ENCODE peak calls at places on chromosomes 16 and 17, in four cellular contexts. One of them, this sample, is unnamed. For H3K36me3, the result is how much of the 10 kb centered on the place peaks cover.

GRCh38 chr17:77163001-77163400 is 22.2 kb downstream of the SEC14L1 start:
- DNase-seq in BJ: no peak
- DNase-seq in colonic mucosa: peak
- DNase-seq in spleen: no peak
- DNase-seq in this sample: peak

GRCh38 chr17:28524476-28525415 is 18.6 kb downstream of the FOXN1 start:
- DNase-seq in BJ: peak
- DNase-seq in colonic mucosa: peak
- DNase-seq in spleen: no peak
- DNase-seq in this sample: peak

GRCh38 chr17:35006961-35007360 is 26.6 kb downstream of the LIG3 start:
- DNase-seq in BJ: no peak
- DNase-seq in colonic mucosa: no peak
- DNase-seq in spleen: no peak
- DNase-seq in this sample: no peak

GRCh38 chr17:42458497-42459255 is at the start of gene ATP6V0A1:
- DNase-seq in BJ: no peak
- DNase-seq in colonic mucosa: peak
- DNase-seq in spleen: peak
- DNase-seq in this sample: peak

GRCh38 chr17:31693433-31694210 is 165.4 kb downstream of the COPRS start:
- DNase-seq in BJ: no peak
- DNase-seq in colonic mucosa: no peak
- DNase-seq in spleen: no peak
- DNase-seq in this sample: no peak

GRCh38 chr17:4186244-4186920 is 43.4 kb downstream of the CYB5D2 start:
- DNase-seq in BJ: no peak
- DNase-seq in colonic mucosa: no peak
- DNase-seq in spleen: no peak
- DNase-seq in this sample: no peak

GRCh38 chr16:19853973-19854876 is 30.4 kb downstream of the GPRC5B start:
- DNase-seq in BJ: no peak
- DNase-seq in colonic mucosa: no peak
- DNase-seq in spleen: no peak
- DNase-seq in this sample: no peak

GRCh38 chr16:87724490-87725291 is 41.1 kb downstream of the KLHDC4 start:
- DNase-seq in BJ: no peak
- DNase-seq in colonic mucosa: no peak
- DNase-seq in spleen: no peak
- DNase-seq in this sample: no peak

GRCh38 chr16:64297863-64298579 is 823.8 kb downstream of the CDH11 start:
- DNase-seq in BJ: no peak
- DNase-seq in colonic mucosa: no peak
- DNase-seq in spleen: no peak
- DNase-seq in this sample: no peak

GRCh38 chr17:60534010-60534555 is 8.0 kb upstream of the APPBP2 start:
- DNase-seq in BJ: no peak
- DNase-seq in colonic mucosa: no peak
- DNase-seq in spleen: no peak
- DNase-seq in this sample: no peak

GRCh38 chr17:38825762-38826247 is 684 bp upstream of the CWC25 start:
- DNase-seq in BJ: no peak
- DNase-seq in colonic mucosa: no peak
- DNase-seq in spleen: no peak
- DNase-seq in this sample: no peak

GRCh38 chr17:49494937-49495841 is at the start of gene NGFR:
- DNase-seq in BJ: no peak
- DNase-seq in colonic mucosa: peak
- DNase-seq in spleen: peak
- DNase-seq in this sample: peak

GRCh38 chr17:40515491-40516041 is 14.1 kb upstream of the TNS4 start:
- DNase-seq in BJ: no peak
- DNase-seq in colonic mucosa: no peak
- DNase-seq in spleen: peak
- DNase-seq in this sample: no peak

GRCh38 chr17:81198826-81199481 is 23.8 kb downstream of the CEP131 start:
- DNase-seq in BJ: no peak
- DNase-seq in colonic mucosa: no peak
- DNase-seq in spleen: no peak
- DNase-seq in this sample: no peak

GRCh38 chr17:71111945-71112344 is 942.6 kb downstream of the KCNJ2 start:
- DNase-seq in BJ: no peak
- DNase-seq in colonic mucosa: no peak
- DNase-seq in spleen: no peak
- DNase-seq in this sample: no peak

GRCh38 chr17:20230924-20231323 is 221.8 kb downstream of the SPECC1 start:
- DNase-seq in BJ: no peak
- DNase-seq in colonic mucosa: no peak
- DNase-seq in spleen: no peak
- DNase-seq in this sample: no peak

DNA sequence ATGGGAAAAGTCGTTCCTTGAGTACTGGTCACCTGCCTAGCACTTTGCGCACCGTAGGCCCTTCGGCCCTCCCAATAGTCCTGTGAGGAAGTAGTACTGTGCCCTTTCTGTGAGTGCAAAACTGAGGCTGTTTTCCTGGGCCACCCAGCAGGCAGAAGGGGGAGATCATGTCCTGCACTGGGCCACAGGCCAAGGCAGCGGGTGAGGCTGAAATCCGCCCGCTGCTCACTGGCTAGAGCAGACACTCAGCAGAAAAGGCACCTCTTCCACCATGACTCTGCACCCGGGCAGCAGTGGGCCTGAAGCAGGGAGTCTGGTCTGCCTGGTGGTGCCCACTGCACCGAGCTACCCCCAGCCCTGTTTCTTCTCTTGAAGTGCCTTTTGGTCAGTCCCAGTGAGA is 20.2 kb downstream of the METTL22 start:
- DNase-seq in BJ: no peak
- DNase-seq in colonic mucosa: no peak
- DNase-seq in spleen: peak
- DNase-seq in this sample: no peak
- H3K36me3 ChIP-seq in BJ: under half
- H3K36me3 ChIP-seq in colonic mucosa: under half
- H3K36me3 ChIP-seq in spleen: half or more
- H3K36me3 ChIP-seq in this sample: under half

GRCh38 chr16:11667824-11668589 is at the start of gene SNN:
- DNase-seq in BJ: no peak
- DNase-seq in colonic mucosa: peak
- DNase-seq in spleen: peak
- DNase-seq in this sample: peak

GRCh38 chr16:11667221-11667823 is 933 bp upstream of the SNN start:
- DNase-seq in BJ: no peak
- DNase-seq in colonic mucosa: no peak
- DNase-seq in spleen: peak
- DNase-seq in this sample: no peak

GRCh38 chr16:11669380-11670146 is 1.3 kb downstream of the SNN start:
- DNase-seq in BJ: no peak
- DNase-seq in colonic mucosa: no peak
- DNase-seq in spleen: peak
- DNase-seq in this sample: peak

GRCh38 chr16:11670171-11671131 is 2.2 kb downstream of the SNN start:
- DNase-seq in BJ: no peak
- DNase-seq in colonic mucosa: no peak
- DNase-seq in spleen: peak
- DNase-seq in this sample: no peak

DNA sequence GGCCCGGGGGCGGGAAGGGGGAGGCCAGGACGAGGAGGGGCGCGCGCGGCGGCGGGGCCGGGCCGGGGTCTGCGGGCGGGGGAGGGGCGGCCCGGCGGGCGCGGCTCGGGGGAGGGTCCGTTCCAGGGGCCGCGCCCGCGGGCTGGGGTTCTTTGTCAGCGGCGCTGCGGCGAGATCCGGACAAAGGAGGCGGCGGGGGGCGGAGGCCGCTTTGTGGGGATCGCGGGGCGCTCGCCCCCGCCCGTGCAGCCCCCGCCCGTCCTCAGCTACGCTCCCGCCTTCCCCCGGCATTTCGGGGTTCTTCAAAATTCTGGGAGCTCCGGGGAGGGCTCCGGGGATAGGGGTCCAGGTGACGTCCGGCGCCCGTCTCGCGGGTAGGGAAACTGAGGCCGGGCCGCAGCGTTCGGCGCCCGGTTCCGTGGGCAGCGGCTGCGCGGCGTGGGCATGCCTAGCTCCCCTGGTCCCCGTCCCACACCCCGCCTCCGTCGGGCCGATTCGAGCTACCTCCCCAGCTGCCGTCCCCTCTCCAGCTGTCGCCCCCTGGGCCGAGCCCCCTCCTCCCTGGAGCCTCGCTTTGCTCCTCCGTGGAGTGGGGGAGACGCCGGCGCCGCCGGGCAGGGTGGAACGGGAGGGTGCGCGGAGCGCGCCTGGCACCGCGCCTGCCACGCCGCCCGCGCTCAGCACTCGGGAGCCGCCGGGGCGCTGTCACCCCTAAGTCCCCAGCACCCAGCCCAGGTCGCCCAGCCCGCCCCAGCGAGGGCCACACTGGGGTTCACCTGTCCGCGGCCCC is 530 bp downstream of the SNN start:
- DNase-seq in BJ: no peak
- DNase-seq in colonic mucosa: no peak
- DNase-seq in spleen: peak
- DNase-seq in this sample: peak
- H3K4me3 ChIP-seq in BJ: peak
- H3K4me3 ChIP-seq in colonic mucosa: peak
- H3K4me3 ChIP-seq in spleen: peak
- H3K4me3 ChIP-seq in this sample: peak

GRCh38 chr17:8141741-8142140 is 10.5 kb downstream of the PER1 start:
- DNase-seq in BJ: no peak
- DNase-seq in colonic mucosa: no peak
- DNase-seq in spleen: no peak
- DNase-seq in this sample: peak
- H3K36me3 ChIP-seq in BJ: under half
- H3K36me3 ChIP-seq in colonic mucosa: under half
- H3K36me3 ChIP-seq in spleen: half or more
- H3K36me3 ChIP-seq in this sample: under half

GRCh38 chr17:15377200-15377599 is 35.8 kb upstream of the TEKT3 start:
- DNase-seq in BJ: peak
- DNase-seq in colonic mucosa: no peak
- DNase-seq in spleen: no peak
- DNase-seq in this sample: no peak
- H3K4me3 ChIP-seq in BJ: no peak
- H3K4me3 ChIP-seq in colonic mucosa: no peak
- H3K4me3 ChIP-seq in spleen: no peak
- H3K4me3 ChIP-seq in this sample: no peak

GRCh38 chr16:56211471-56211944 is 20.2 kb downstream of the GNAO1 start:
- DNase-seq in BJ: peak
- DNase-seq in colonic mucosa: no peak
- DNase-seq in spleen: no peak
- DNase-seq in this sample: no peak
- H3K36me3 ChIP-seq in BJ: under half
- H3K36me3 ChIP-seq in colonic mucosa: under half
- H3K36me3 ChIP-seq in spleen: under half
- H3K36me3 ChIP-seq in this sample: under half

This sample was measured in mucosa of descending colon.